ENCODE peak calls at places on chromosomes 4 and X, in eight cellular contexts. One of them, this sample, is unnamed. For H3K9me3 and H3K4me1, the result is how much of the 10 kb centered on the place peaks cover.

GRCh38 chr4:48777739-48778138 is 2.3 kb downstream of the FRYL start:
- DNase-seq in A549: no peak
- DNase-seq in left ventricle myocardium inferior: no peak
- DNase-seq in heart left ventricle: no peak
- DNase-seq in esophagus squamous epithelium: no peak
- DNase-seq in kidney: no peak
- DNase-seq in uterus: no peak
- DNase-seq in fibroblast of lung: no peak
- DNase-seq in this sample: peak

GRCh38 chr4:153233761-153234371 is 29.6 kb downstream of the TRIM2 start:
- DNase-seq in A549: peak
- DNase-seq in left ventricle myocardium inferior: no peak
- DNase-seq in heart left ventricle: no peak
- DNase-seq in esophagus squamous epithelium: no peak
- DNase-seq in kidney: no peak
- DNase-seq in uterus: peak
- DNase-seq in fibroblast of lung: peak
- DNase-seq in this sample: no peak

GRCh38 chrX:129462707-129463106 is 60.6 kb downstream of the SMARCA1 start:
- DNase-seq in A549: peak
- DNase-seq in left ventricle myocardium inferior: no peak
- DNase-seq in heart left ventricle: no peak
- DNase-seq in esophagus squamous epithelium: no peak
- DNase-seq in kidney: no peak
- DNase-seq in uterus: no peak
- DNase-seq in fibroblast of lung: no peak
- DNase-seq in this sample: no peak

GRCh38 chrX:39974228-39974627 is 123.5 kb downstream of the BCOR start:
- DNase-seq in A549: no peak
- DNase-seq in left ventricle myocardium inferior: no peak
- DNase-seq in heart left ventricle: no peak
- DNase-seq in esophagus squamous epithelium: no peak
- DNase-seq in kidney: no peak
- DNase-seq in uterus: no peak
- DNase-seq in fibroblast of lung: no peak
- DNase-seq in this sample: no peak

GRCh38 chr4:20251061-20251795 is 477 bp upstream of the SLIT2 start:
- DNase-seq in A549: no peak
- DNase-seq in left ventricle myocardium inferior: no peak
- DNase-seq in heart left ventricle: no peak
- DNase-seq in esophagus squamous epithelium: no peak
- DNase-seq in kidney: no peak
- DNase-seq in uterus: no peak
- DNase-seq in fibroblast of lung: peak
- DNase-seq in this sample: no peak

GRCh38 chr4:82705881-82706280 is 92.7 kb downstream of the SCD5 start:
- DNase-seq in A549: no peak
- DNase-seq in left ventricle myocardium inferior: no peak
- DNase-seq in heart left ventricle: no peak
- DNase-seq in esophagus squamous epithelium: no peak
- DNase-seq in kidney: no peak
- DNase-seq in uterus: no peak
- DNase-seq in fibroblast of lung: no peak
- DNase-seq in this sample: no peak

GRCh38 chr4:118279328-118279727 is 73.5 kb downstream of the PRSS12 start:
- DNase-seq in A549: no peak
- DNase-seq in left ventricle myocardium inferior: no peak
- DNase-seq in heart left ventricle: no peak
- DNase-seq in esophagus squamous epithelium: no peak
- DNase-seq in kidney: no peak
- DNase-seq in uterus: no peak
- DNase-seq in fibroblast of lung: no peak
- DNase-seq in this sample: no peak

GRCh38 chrX:140141444-140142029 is 176.2 kb upstream of the CXorf66 start:
- DNase-seq in A549: peak
- DNase-seq in left ventricle myocardium inferior: no peak
- DNase-seq in heart left ventricle: no peak
- DNase-seq in esophagus squamous epithelium: no peak
- DNase-seq in kidney: no peak
- DNase-seq in uterus: no peak
- DNase-seq in fibroblast of lung: peak
- DNase-seq in this sample: peak

GRCh38 chrX:153499876-153500275 is 5.1 kb downstream of the BGN start:
- DNase-seq in A549: no peak
- DNase-seq in left ventricle myocardium inferior: peak
- DNase-seq in heart left ventricle: no peak
- DNase-seq in esophagus squamous epithelium: no peak
- DNase-seq in kidney: no peak
- DNase-seq in uterus: no peak
- DNase-seq in fibroblast of lung: no peak
- DNase-seq in this sample: peak

GRCh38 chr4:113607147-113607720 is 154.3 kb downstream of the CAMK2D start:
- DNase-seq in A549: no peak
- DNase-seq in left ventricle myocardium inferior: no peak
- DNase-seq in heart left ventricle: no peak
- DNase-seq in esophagus squamous epithelium: no peak
- DNase-seq in kidney: no peak
- DNase-seq in uterus: no peak
- DNase-seq in fibroblast of lung: no peak
- DNase-seq in this sample: no peak

GRCh38 chr4:89752932-89753598 is 83.9 kb downstream of the SNCA start:
- DNase-seq in A549: no peak
- DNase-seq in left ventricle myocardium inferior: no peak
- DNase-seq in heart left ventricle: no peak
- DNase-seq in esophagus squamous epithelium: no peak
- DNase-seq in kidney: no peak
- DNase-seq in uterus: peak
- DNase-seq in fibroblast of lung: peak
- DNase-seq in this sample: no peak

GRCh38 chrX:7146026-7146702 is 1.3 kb upstream of the STS start:
- DNase-seq in A549: no peak
- DNase-seq in left ventricle myocardium inferior: no peak
- DNase-seq in heart left ventricle: no peak
- DNase-seq in esophagus squamous epithelium: no peak
- DNase-seq in kidney: no peak
- DNase-seq in uterus: no peak
- DNase-seq in fibroblast of lung: no peak
- DNase-seq in this sample: no peak

GRCh38 chr4:96677499-96677898 is 837.6 kb downstream of the PDHA2 start:
- DNase-seq in A549: no peak
- DNase-seq in left ventricle myocardium inferior: no peak
- DNase-seq in heart left ventricle: no peak
- DNase-seq in esophagus squamous epithelium: no peak
- DNase-seq in kidney: no peak
- DNase-seq in uterus: no peak
- DNase-seq in fibroblast of lung: peak
- DNase-seq in this sample: no peak

GRCh38 chrX:30253257-30253656 is 6.3 kb downstream of the MAGEB1 start:
- DNase-seq in A549: no peak
- DNase-seq in left ventricle myocardium inferior: no peak
- DNase-seq in heart left ventricle: no peak
- DNase-seq in esophagus squamous epithelium: no peak
- DNase-seq in kidney: no peak
- DNase-seq in uterus: no peak
- DNase-seq in fibroblast of lung: no peak
- DNase-seq in this sample: no peak

GRCh38 chr4:2352171-2352570 is 66.3 kb downstream of the ZFYVE28 start:
- DNase-seq in A549: no peak
- DNase-seq in left ventricle myocardium inferior: no peak
- DNase-seq in heart left ventricle: no peak
- DNase-seq in esophagus squamous epithelium: no peak
- DNase-seq in kidney: peak
- DNase-seq in uterus: peak
- DNase-seq in fibroblast of lung: no peak
- DNase-seq in this sample: peak

GRCh38 chr4:3461515-3462291 is 1.4 kb upstream of the DOK7 start:
- DNase-seq in A549: no peak
- DNase-seq in left ventricle myocardium inferior: peak
- DNase-seq in heart left ventricle: peak
- DNase-seq in esophagus squamous epithelium: no peak
- DNase-seq in kidney: peak
- DNase-seq in uterus: no peak
- DNase-seq in fibroblast of lung: no peak
- DNase-seq in this sample: peak

GRCh38 chrX:10327651-10328050 is 170.9 kb downstream of the CLCN4 start:
- DNase-seq in A549: peak
- DNase-seq in left ventricle myocardium inferior: no peak
- DNase-seq in heart left ventricle: no peak
- DNase-seq in esophagus squamous epithelium: no peak
- DNase-seq in kidney: no peak
- DNase-seq in uterus: no peak
- DNase-seq in fibroblast of lung: no peak
- DNase-seq in this sample: no peak

GRCh38 chrX:130676861-130677260 is 226.1 kb downstream of the ENOX2 start:
- DNase-seq in A549: no peak
- DNase-seq in left ventricle myocardium inferior: no peak
- DNase-seq in heart left ventricle: no peak
- DNase-seq in esophagus squamous epithelium: no peak
- DNase-seq in kidney: no peak
- DNase-seq in uterus: no peak
- DNase-seq in fibroblast of lung: no peak
- DNase-seq in this sample: no peak

DNA sequence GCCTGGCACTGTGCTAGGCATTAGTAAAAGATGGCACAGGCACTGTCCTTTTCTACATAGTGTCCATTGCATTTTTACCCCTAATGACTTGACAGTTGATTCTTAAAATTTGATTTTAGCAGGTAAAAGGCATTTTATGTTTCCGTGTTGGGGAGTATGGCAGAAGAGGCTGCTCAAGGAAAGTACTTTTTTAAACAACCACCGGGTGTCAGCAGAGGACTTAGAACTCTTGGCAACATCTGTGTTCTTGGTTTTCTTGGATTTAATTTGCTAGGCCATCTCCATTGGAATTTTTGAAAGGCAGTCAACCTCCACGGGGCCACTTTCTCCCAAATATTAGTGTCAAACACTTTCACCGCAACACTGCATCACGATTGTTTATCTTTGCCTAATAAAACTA is 102.9 kb downstream of the TSPAN7 start:
- DNase-seq in A549: peak
- DNase-seq in left ventricle myocardium inferior: no peak
- DNase-seq in heart left ventricle: no peak
- DNase-seq in esophagus squamous epithelium: no peak
- DNase-seq in kidney: no peak
- DNase-seq in uterus: no peak
- DNase-seq in fibroblast of lung: peak
- DNase-seq in this sample: peak
- H3K9me3 ChIP-seq in A549: under half
- H3K9me3 ChIP-seq in left ventricle myocardium inferior: under half
- H3K9me3 ChIP-seq in heart left ventricle: under half
- H3K9me3 ChIP-seq in esophagus squamous epithelium: under half
- H3K9me3 ChIP-seq in kidney: under half
- H3K9me3 ChIP-seq in uterus: under half
- H3K9me3 ChIP-seq in fibroblast of lung: under half
- H3K9me3 ChIP-seq in this sample: under half

GRCh38 chr4:6749340-6750171 is 33.0 kb upstream of the KIAA0232 start:
- DNase-seq in A549: peak
- DNase-seq in left ventricle myocardium inferior: peak
- DNase-seq in heart left ventricle: peak
- DNase-seq in esophagus squamous epithelium: peak
- DNase-seq in kidney: peak
- DNase-seq in uterus: peak
- DNase-seq in fibroblast of lung: peak
- DNase-seq in this sample: peak
- H3K4me1 ChIP-seq in A549: half or more
- H3K4me1 ChIP-seq in left ventricle myocardium inferior: under half
- H3K4me1 ChIP-seq in heart left ventricle: under half
- H3K4me1 ChIP-seq in esophagus squamous epithelium: half or more
- H3K4me1 ChIP-seq in kidney: under half
- H3K4me1 ChIP-seq in uterus: under half
- H3K4me1 ChIP-seq in fibroblast of lung: under half
- H3K4me1 ChIP-seq in this sample: under half

GRCh38 chrX:132718411-132718810 is 229.6 kb upstream of the MBNL3 start:
- DNase-seq in A549: no peak
- DNase-seq in left ventricle myocardium inferior: no peak
- DNase-seq in heart left ventricle: no peak
- DNase-seq in esophagus squamous epithelium: no peak
- DNase-seq in kidney: no peak
- DNase-seq in uterus: no peak
- DNase-seq in fibroblast of lung: no peak
- DNase-seq in this sample: no peak

GRCh38 chrX:132714913-132715312 is 226.1 kb upstream of the MBNL3 start:
- DNase-seq in A549: no peak
- DNase-seq in left ventricle myocardium inferior: no peak
- DNase-seq in heart left ventricle: no peak
- DNase-seq in esophagus squamous epithelium: no peak
- DNase-seq in kidney: no peak
- DNase-seq in uterus: no peak
- DNase-seq in fibroblast of lung: no peak
- DNase-seq in this sample: no peak

GRCh38 chrX:132710756-132711155 is 221.9 kb upstream of the MBNL3 start:
- DNase-seq in A549: no peak
- DNase-seq in left ventricle myocardium inferior: no peak
- DNase-seq in heart left ventricle: no peak
- DNase-seq in esophagus squamous epithelium: no peak
- DNase-seq in kidney: no peak
- DNase-seq in uterus: no peak
- DNase-seq in fibroblast of lung: no peak
- DNase-seq in this sample: no peak

GRCh38 chrX:132716006-132716405 is 227.2 kb upstream of the MBNL3 start:
- DNase-seq in A549: no peak
- DNase-seq in left ventricle myocardium inferior: no peak
- DNase-seq in heart left ventricle: no peak
- DNase-seq in esophagus squamous epithelium: no peak
- DNase-seq in kidney: no peak
- DNase-seq in uterus: no peak
- DNase-seq in fibroblast of lung: peak
- DNase-seq in this sample: no peak
- TF ChIP-seq CTCF in A549: peak
- TF ChIP-seq CTCF in left ventricle myocardium inferior: no peak
- TF ChIP-seq CTCF in heart left ventricle: no peak
- TF ChIP-seq CTCF in esophagus squamous epithelium: no peak
- TF ChIP-seq CTCF in kidney: no peak
- TF ChIP-seq CTCF in uterus: no peak
- TF ChIP-seq CTCF in fibroblast of lung: peak
- TF ChIP-seq CTCF in this sample: no peak

GRCh38 chrX:135695471-135695870 is 18.0 kb upstream of the CT45A1 start:
- DNase-seq in A549: no peak
- DNase-seq in left ventricle myocardium inferior: no peak
- DNase-seq in heart left ventricle: no peak
- DNase-seq in esophagus squamous epithelium: no peak
- DNase-seq in kidney: no peak
- DNase-seq in uterus: no peak
- DNase-seq in fibroblast of lung: no peak
- DNase-seq in this sample: no peak

GRCh38 chrX:135697614-135698013 is 15.8 kb upstream of the CT45A1 start:
- DNase-seq in A549: no peak
- DNase-seq in left ventricle myocardium inferior: no peak
- DNase-seq in heart left ventricle: no peak
- DNase-seq in esophagus squamous epithelium: no peak
- DNase-seq in kidney: no peak
- DNase-seq in uterus: no peak
- DNase-seq in fibroblast of lung: no peak
- DNase-seq in this sample: no peak

DNA sequence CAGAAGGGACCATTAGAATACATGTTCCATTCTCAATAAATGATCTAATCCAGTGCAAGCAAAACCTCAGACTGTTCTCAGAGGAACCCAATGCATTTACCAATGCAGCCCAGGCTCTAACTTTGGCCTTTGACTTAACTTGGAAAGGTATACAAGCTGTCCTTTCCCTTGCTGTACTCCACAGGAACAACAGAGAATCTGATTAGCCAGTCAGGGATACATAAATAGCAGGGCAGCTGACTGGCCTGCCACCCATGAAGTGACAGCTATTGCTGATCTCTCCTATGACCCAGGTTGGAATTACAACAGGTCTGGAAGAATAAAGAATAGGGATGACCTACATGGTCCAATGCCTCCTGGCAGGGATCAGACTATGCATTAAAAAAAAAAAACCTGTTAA is 14.5 kb upstream of the CT45A1 start:
- DNase-seq in A549: no peak
- DNase-seq in left ventricle myocardium inferior: no peak
- DNase-seq in heart left ventricle: no peak
- DNase-seq in esophagus squamous epithelium: no peak
- DNase-seq in kidney: no peak
- DNase-seq in uterus: no peak
- DNase-seq in fibroblast of lung: no peak
- DNase-seq in this sample: no peak
- H3K9me3 ChIP-seq in A549: under half
- H3K9me3 ChIP-seq in left ventricle myocardium inferior: under half
- H3K9me3 ChIP-seq in heart left ventricle: under half
- H3K9me3 ChIP-seq in esophagus squamous epithelium: under half
- H3K9me3 ChIP-seq in kidney: under half
- H3K9me3 ChIP-seq in uterus: under half
- H3K9me3 ChIP-seq in fibroblast of lung: under half
- H3K9me3 ChIP-seq in this sample: under half

This sample was measured in testis.